ENCODE peak calls at places on chromosomes 13 and 19, in six cellular contexts. One of them, this sample, is unnamed.

GRCh38 chr13:110465696-110466095 is 95.8 kb downstream of the RAB20 start:
- DNase-seq in GM12891: no peak
- DNase-seq in HAP-1: no peak
- DNase-seq in NB4: no peak
- DNase-seq in T-helper 2 cell treated with Interferon-gamma antibody and Interleukin-4, amounts not matched to agents 5 μg/mL and 100 μg/mL, for 36 hours: no peak
- DNase-seq in stimulated activated CD4-positive, alpha-beta T cell treated with anti-CD3 and anti-CD28 coated beads, Interleukin-2, amount 100 ng/mL, for 24 hours: no peak
- DNase-seq in this sample: no peak

GRCh38 chr13:33383724-33384577 is 98.4 kb upstream of the STARD13 start:
- DNase-seq in GM12891: no peak
- DNase-seq in HAP-1: no peak
- DNase-seq in NB4: no peak
- DNase-seq in T-helper 2 cell treated with Interferon-gamma antibody and Interleukin-4, amounts not matched to agents 5 μg/mL and 100 μg/mL, for 36 hours: no peak
- DNase-seq in stimulated activated CD4-positive, alpha-beta T cell treated with anti-CD3 and anti-CD28 coated beads, Interleukin-2, amount 100 ng/mL, for 24 hours: no peak
- DNase-seq in this sample: no peak

GRCh38 chr13:42847891-42848663 is 66.7 kb downstream of the FAM216B start:
- DNase-seq in GM12891: no peak
- DNase-seq in HAP-1: no peak
- DNase-seq in NB4: no peak
- DNase-seq in T-helper 2 cell treated with Interferon-gamma antibody and Interleukin-4, amounts not matched to agents 5 μg/mL and 100 μg/mL, for 36 hours: no peak
- DNase-seq in stimulated activated CD4-positive, alpha-beta T cell treated with anti-CD3 and anti-CD28 coated beads, Interleukin-2, amount 100 ng/mL, for 24 hours: no peak
- DNase-seq in this sample: no peak

GRCh38 chr13:31987535-31988170 is 43.9 kb upstream of the FRY start:
- DNase-seq in GM12891: no peak
- DNase-seq in HAP-1: no peak
- DNase-seq in NB4: peak; percentile 45
- DNase-seq in T-helper 2 cell treated with Interferon-gamma antibody and Interleukin-4, amounts not matched to agents 5 μg/mL and 100 μg/mL, for 36 hours: no peak
- DNase-seq in stimulated activated CD4-positive, alpha-beta T cell treated with anti-CD3 and anti-CD28 coated beads, Interleukin-2, amount 100 ng/mL, for 24 hours: no peak
- DNase-seq in this sample: no peak

GRCh38 chr19:35313614-35314013 is 15.4 kb upstream of the CD22 start:
- DNase-seq in GM12891: no peak
- DNase-seq in HAP-1: no peak
- DNase-seq in NB4: no peak
- DNase-seq in T-helper 2 cell treated with Interferon-gamma antibody and Interleukin-4, amounts not matched to agents 5 μg/mL and 100 μg/mL, for 36 hours: no peak
- DNase-seq in stimulated activated CD4-positive, alpha-beta T cell treated with anti-CD3 and anti-CD28 coated beads, Interleukin-2, amount 100 ng/mL, for 24 hours: no peak
- DNase-seq in this sample: no peak

GRCh38 chr13:75345191-75345590 is 136.8 kb downstream of the TBC1D4 start:
- DNase-seq in GM12891: no peak
- DNase-seq in HAP-1: no peak
- DNase-seq in NB4: no peak
- DNase-seq in T-helper 2 cell treated with Interferon-gamma antibody and Interleukin-4, amounts not matched to agents 5 μg/mL and 100 μg/mL, for 36 hours: no peak
- DNase-seq in stimulated activated CD4-positive, alpha-beta T cell treated with anti-CD3 and anti-CD28 coated beads, Interleukin-2, amount 100 ng/mL, for 24 hours: no peak
- DNase-seq in this sample: no peak

GRCh38 chr13:30963794-30964193 is 31.3 kb downstream of the TEX26 start:
- DNase-seq in GM12891: no peak
- DNase-seq in HAP-1: peak; percentile 18
- DNase-seq in NB4: no peak
- DNase-seq in T-helper 2 cell treated with Interferon-gamma antibody and Interleukin-4, amounts not matched to agents 5 μg/mL and 100 μg/mL, for 36 hours: no peak
- DNase-seq in stimulated activated CD4-positive, alpha-beta T cell treated with anti-CD3 and anti-CD28 coated beads, Interleukin-2, amount 100 ng/mL, for 24 hours: no peak
- DNase-seq in this sample: no peak

GRCh38 chr19:33290082-33290815 is 12.1 kb downstream of the CEBPA start:
- DNase-seq in GM12891: no peak
- DNase-seq in HAP-1: no peak
- DNase-seq in NB4: no peak
- DNase-seq in T-helper 2 cell treated with Interferon-gamma antibody and Interleukin-4, amounts not matched to agents 5 μg/mL and 100 μg/mL, for 36 hours: no peak
- DNase-seq in stimulated activated CD4-positive, alpha-beta T cell treated with anti-CD3 and anti-CD28 coated beads, Interleukin-2, amount 100 ng/mL, for 24 hours: no peak
- DNase-seq in this sample: no peak

GRCh38 chr19:1154731-1155351 is 19.2 kb downstream of the SBNO2 start:
- DNase-seq in GM12891: no peak
- DNase-seq in HAP-1: no peak
- DNase-seq in NB4: peak; percentile 85
- DNase-seq in T-helper 2 cell treated with Interferon-gamma antibody and Interleukin-4, amounts not matched to agents 5 μg/mL and 100 μg/mL, for 36 hours: no peak
- DNase-seq in stimulated activated CD4-positive, alpha-beta T cell treated with anti-CD3 and anti-CD28 coated beads, Interleukin-2, amount 100 ng/mL, for 24 hours: no peak
- DNase-seq in this sample: no peak

GRCh38 chr13:22262328-22262920 is 591.6 kb downstream of the FGF9 start:
- DNase-seq in GM12891: no peak
- DNase-seq in HAP-1: no peak
- DNase-seq in NB4: no peak
- DNase-seq in T-helper 2 cell treated with Interferon-gamma antibody and Interleukin-4, amounts not matched to agents 5 μg/mL and 100 μg/mL, for 36 hours: no peak
- DNase-seq in stimulated activated CD4-positive, alpha-beta T cell treated with anti-CD3 and anti-CD28 coated beads, Interleukin-2, amount 100 ng/mL, for 24 hours: no peak
- DNase-seq in this sample: no peak

GRCh38 chr19:41801682-41802317 is 5.4 kb downstream of the CEACAM3 start:
- DNase-seq in GM12891: no peak
- DNase-seq in HAP-1: no peak
- DNase-seq in NB4: peak; percentile 52
- DNase-seq in T-helper 2 cell treated with Interferon-gamma antibody and Interleukin-4, amounts not matched to agents 5 μg/mL and 100 μg/mL, for 36 hours: no peak
- DNase-seq in stimulated activated CD4-positive, alpha-beta T cell treated with anti-CD3 and anti-CD28 coated beads, Interleukin-2, amount 100 ng/mL, for 24 hours: no peak
- DNase-seq in this sample: peak; percentile 67

GRCh38 chr13:111371720-111372119 is 51.3 kb downstream of the TEX29 start:
- DNase-seq in GM12891: no peak
- DNase-seq in HAP-1: no peak
- DNase-seq in NB4: no peak
- DNase-seq in T-helper 2 cell treated with Interferon-gamma antibody and Interleukin-4, amounts not matched to agents 5 μg/mL and 100 μg/mL, for 36 hours: no peak
- DNase-seq in stimulated activated CD4-positive, alpha-beta T cell treated with anti-CD3 and anti-CD28 coated beads, Interleukin-2, amount 100 ng/mL, for 24 hours: no peak
- DNase-seq in this sample: no peak

GRCh38 chr19:31347828-31348314 is 1.4 kb downstream of the TSHZ3 start:
- DNase-seq in GM12891: no peak
- DNase-seq in HAP-1: no peak
- DNase-seq in NB4: no peak
- DNase-seq in T-helper 2 cell treated with Interferon-gamma antibody and Interleukin-4, amounts not matched to agents 5 μg/mL and 100 μg/mL, for 36 hours: no peak
- DNase-seq in stimulated activated CD4-positive, alpha-beta T cell treated with anti-CD3 and anti-CD28 coated beads, Interleukin-2, amount 100 ng/mL, for 24 hours: no peak
- DNase-seq in this sample: no peak

GRCh38 chr13:53174550-53174949 is 145.9 kb downstream of the OLFM4 start:
- DNase-seq in GM12891: no peak
- DNase-seq in HAP-1: no peak
- DNase-seq in NB4: no peak
- DNase-seq in T-helper 2 cell treated with Interferon-gamma antibody and Interleukin-4, amounts not matched to agents 5 μg/mL and 100 μg/mL, for 36 hours: no peak
- DNase-seq in stimulated activated CD4-positive, alpha-beta T cell treated with anti-CD3 and anti-CD28 coated beads, Interleukin-2, amount 100 ng/mL, for 24 hours: no peak
- DNase-seq in this sample: no peak

GRCh38 chr19:7545295-7545694 is 9.8 kb downstream of the PNPLA6 start:
- DNase-seq in GM12891: no peak
- DNase-seq in HAP-1: no peak
- DNase-seq in NB4: no peak
- DNase-seq in T-helper 2 cell treated with Interferon-gamma antibody and Interleukin-4, amounts not matched to agents 5 μg/mL and 100 μg/mL, for 36 hours: no peak
- DNase-seq in stimulated activated CD4-positive, alpha-beta T cell treated with anti-CD3 and anti-CD28 coated beads, Interleukin-2, amount 100 ng/mL, for 24 hours: no peak
- DNase-seq in this sample: no peak

GRCh38 chr13:112616586-112617381 is 28.8 kb upstream of the TUBGCP3 start:
- DNase-seq in GM12891: peak; percentile 41
- DNase-seq in HAP-1: peak; percentile 53
- DNase-seq in NB4: peak; percentile 62
- DNase-seq in T-helper 2 cell treated with Interferon-gamma antibody and Interleukin-4, amounts not matched to agents 5 μg/mL and 100 μg/mL, for 36 hours: no peak
- DNase-seq in stimulated activated CD4-positive, alpha-beta T cell treated with anti-CD3 and anti-CD28 coated beads, Interleukin-2, amount 100 ng/mL, for 24 hours: peak; percentile 31
- DNase-seq in this sample: peak; percentile 65

GRCh38 chr13:99984134-99984462 is 2.5 kb downstream of the ZIC2 start:
- DNase-seq in GM12891: no peak
- DNase-seq in HAP-1: no peak
- DNase-seq in NB4: no peak
- DNase-seq in T-helper 2 cell treated with Interferon-gamma antibody and Interleukin-4, amounts not matched to agents 5 μg/mL and 100 μg/mL, for 36 hours: no peak
- DNase-seq in stimulated activated CD4-positive, alpha-beta T cell treated with anti-CD3 and anti-CD28 coated beads, Interleukin-2, amount 100 ng/mL, for 24 hours: no peak
- DNase-seq in this sample: no peak

GRCh38 chr19:3368441-3368795 is 2.0 kb downstream of the NFIC start:
- DNase-seq in GM12891: no peak
- DNase-seq in HAP-1: no peak
- DNase-seq in NB4: no peak
- DNase-seq in T-helper 2 cell treated with Interferon-gamma antibody and Interleukin-4, amounts not matched to agents 5 μg/mL and 100 μg/mL, for 36 hours: no peak
- DNase-seq in stimulated activated CD4-positive, alpha-beta T cell treated with anti-CD3 and anti-CD28 coated beads, Interleukin-2, amount 100 ng/mL, for 24 hours: no peak
- DNase-seq in this sample: no peak

GRCh38 chr13:29532136-29532535 is 63.4 kb downstream of the SLC7A1 start:
- DNase-seq in GM12891: no peak
- DNase-seq in HAP-1: no peak
- DNase-seq in NB4: no peak
- DNase-seq in T-helper 2 cell treated with Interferon-gamma antibody and Interleukin-4, amounts not matched to agents 5 μg/mL and 100 μg/mL, for 36 hours: no peak
- DNase-seq in stimulated activated CD4-positive, alpha-beta T cell treated with anti-CD3 and anti-CD28 coated beads, Interleukin-2, amount 100 ng/mL, for 24 hours: no peak
- DNase-seq in this sample: no peak

GRCh38 chr13:110634558-110634957 is 19.2 kb downstream of the NAXD start:
- DNase-seq in GM12891: no peak
- DNase-seq in HAP-1: no peak
- DNase-seq in NB4: peak; percentile 47
- DNase-seq in T-helper 2 cell treated with Interferon-gamma antibody and Interleukin-4, amounts not matched to agents 5 μg/mL and 100 μg/mL, for 36 hours: no peak
- DNase-seq in stimulated activated CD4-positive, alpha-beta T cell treated with anti-CD3 and anti-CD28 coated beads, Interleukin-2, amount 100 ng/mL, for 24 hours: no peak
- DNase-seq in this sample: no peak

GRCh38 chr13:76812971-76813691 is 73.1 kb downstream of the KCTD12 start:
- DNase-seq in GM12891: no peak
- DNase-seq in HAP-1: no peak
- DNase-seq in NB4: no peak
- DNase-seq in T-helper 2 cell treated with Interferon-gamma antibody and Interleukin-4, amounts not matched to agents 5 μg/mL and 100 μg/mL, for 36 hours: no peak
- DNase-seq in stimulated activated CD4-positive, alpha-beta T cell treated with anti-CD3 and anti-CD28 coated beads, Interleukin-2, amount 100 ng/mL, for 24 hours: no peak
- DNase-seq in this sample: no peak

GRCh38 chr19:29653398-29653797 is 11.9 kb upstream of the PLEKHF1 start:
- DNase-seq in GM12891: no peak
- DNase-seq in HAP-1: no peak
- DNase-seq in NB4: no peak
- DNase-seq in T-helper 2 cell treated with Interferon-gamma antibody and Interleukin-4, amounts not matched to agents 5 μg/mL and 100 μg/mL, for 36 hours: no peak
- DNase-seq in stimulated activated CD4-positive, alpha-beta T cell treated with anti-CD3 and anti-CD28 coated beads, Interleukin-2, amount 100 ng/mL, for 24 hours: no peak
- DNase-seq in this sample: no peak

GRCh38 chr19:11446652-11447301 is 11.3 kb downstream of the PRKCSH start:
- DNase-seq in GM12891: peak; percentile 85
- DNase-seq in HAP-1: peak; percentile 82
- DNase-seq in NB4: peak; percentile 58
- DNase-seq in T-helper 2 cell treated with Interferon-gamma antibody and Interleukin-4, amounts not matched to agents 5 μg/mL and 100 μg/mL, for 36 hours: no peak
- DNase-seq in stimulated activated CD4-positive, alpha-beta T cell treated with anti-CD3 and anti-CD28 coated beads, Interleukin-2, amount 100 ng/mL, for 24 hours: peak; percentile 48
- DNase-seq in this sample: peak; percentile 78

GRCh38 chr19:3458229-3458555 is 22.1 kb downstream of the SMIM24 start:
- DNase-seq in GM12891: no peak
- DNase-seq in HAP-1: no peak
- DNase-seq in NB4: no peak
- DNase-seq in T-helper 2 cell treated with Interferon-gamma antibody and Interleukin-4, amounts not matched to agents 5 μg/mL and 100 μg/mL, for 36 hours: no peak
- DNase-seq in stimulated activated CD4-positive, alpha-beta T cell treated with anti-CD3 and anti-CD28 coated beads, Interleukin-2, amount 100 ng/mL, for 24 hours: no peak
- DNase-seq in this sample: no peak

GRCh38 chr19:23882493-23882892 is 32.2 kb upstream of the ZNF726 start:
- DNase-seq in GM12891: no peak
- DNase-seq in HAP-1: no peak
- DNase-seq in NB4: peak; percentile 12
- DNase-seq in T-helper 2 cell treated with Interferon-gamma antibody and Interleukin-4, amounts not matched to agents 5 μg/mL and 100 μg/mL, for 36 hours: no peak
- DNase-seq in stimulated activated CD4-positive, alpha-beta T cell treated with anti-CD3 and anti-CD28 coated beads, Interleukin-2, amount 100 ng/mL, for 24 hours: no peak
- DNase-seq in this sample: no peak

GRCh38 chr19:55249841-55250240 is 9.0 kb downstream of the PPP6R1 start:
- DNase-seq in GM12891: no peak
- DNase-seq in HAP-1: no peak
- DNase-seq in NB4: no peak
- DNase-seq in T-helper 2 cell treated with Interferon-gamma antibody and Interleukin-4, amounts not matched to agents 5 μg/mL and 100 μg/mL, for 36 hours: no peak
- DNase-seq in stimulated activated CD4-positive, alpha-beta T cell treated with anti-CD3 and anti-CD28 coated beads, Interleukin-2, amount 100 ng/mL, for 24 hours: no peak
- DNase-seq in this sample: no peak

GRCh38 chr19:39246951-39247669 is 1.5 kb downstream of the IFNL4 start:
- DNase-seq in GM12891: no peak
- DNase-seq in HAP-1: peak; percentile 42
- DNase-seq in NB4: no peak
- DNase-seq in T-helper 2 cell treated with Interferon-gamma antibody and Interleukin-4, amounts not matched to agents 5 μg/mL and 100 μg/mL, for 36 hours: no peak
- DNase-seq in stimulated activated CD4-positive, alpha-beta T cell treated with anti-CD3 and anti-CD28 coated beads, Interleukin-2, amount 100 ng/mL, for 24 hours: peak; percentile 54
- DNase-seq in this sample: no peak

GRCh38 chr19:409006-409514 is at the start of gene C2CD4C:
- DNase-seq in GM12891: no peak
- DNase-seq in HAP-1: peak; percentile 80
- DNase-seq in NB4: peak; percentile 23
- DNase-seq in T-helper 2 cell treated with Interferon-gamma antibody and Interleukin-4, amounts not matched to agents 5 μg/mL and 100 μg/mL, for 36 hours: no peak
- DNase-seq in stimulated activated CD4-positive, alpha-beta T cell treated with anti-CD3 and anti-CD28 coated beads, Interleukin-2, amount 100 ng/mL, for 24 hours: peak; percentile 52
- DNase-seq in this sample: no peak

GRCh38 chr19:1074512-1075283 is 7.7 kb downstream of the ARHGAP45 start:
- DNase-seq in GM12891: peak; percentile 96
- DNase-seq in HAP-1: peak; percentile 95
- DNase-seq in NB4: no peak
- DNase-seq in T-helper 2 cell treated with Interferon-gamma antibody and Interleukin-4, amounts not matched to agents 5 μg/mL and 100 μg/mL, for 36 hours: peak; percentile 71
- DNase-seq in stimulated activated CD4-positive, alpha-beta T cell treated with anti-CD3 and anti-CD28 coated beads, Interleukin-2, amount 100 ng/mL, for 24 hours: peak; percentile 90
- DNase-seq in this sample: peak; percentile 97

GRCh38 chr19:50413531-50413930 is 5.2 kb upstream of the SPIB start:
- DNase-seq in GM12891: no peak
- DNase-seq in HAP-1: no peak
- DNase-seq in NB4: no peak
- DNase-seq in T-helper 2 cell treated with Interferon-gamma antibody and Interleukin-4, amounts not matched to agents 5 μg/mL and 100 μg/mL, for 36 hours: no peak
- DNase-seq in stimulated activated CD4-positive, alpha-beta T cell treated with anti-CD3 and anti-CD28 coated beads, Interleukin-2, amount 100 ng/mL, for 24 hours: no peak
- DNase-seq in this sample: no peak

GRCh38 chr13:28353679-28354078 is 141.2 kb downstream of the FLT1 start:
- DNase-seq in GM12891: no peak
- DNase-seq in HAP-1: no peak
- DNase-seq in NB4: no peak
- DNase-seq in T-helper 2 cell treated with Interferon-gamma antibody and Interleukin-4, amounts not matched to agents 5 μg/mL and 100 μg/mL, for 36 hours: no peak
- DNase-seq in stimulated activated CD4-positive, alpha-beta T cell treated with anti-CD3 and anti-CD28 coated beads, Interleukin-2, amount 100 ng/mL, for 24 hours: no peak
- DNase-seq in this sample: no peak